ENCODE peak calls at places on chromosome 2, in five cellular contexts. One of them, this sample, is unnamed.

GRCh38 chr2:219737270-219737691 is 109.9 kb downstream of the SLC4A3 start:
- DNase-seq in spleen: no peak
- DNase-seq in tibial artery: no peak
- DNase-seq in prostate gland: no peak
- DNase-seq in cardiac muscle cell: peak; percentile 25
- DNase-seq in this sample: no peak

GRCh38 chr2:20106746-20107145 is 55.3 kb upstream of the LAPTM4A start:
- DNase-seq in tibial artery: no peak
- DNase-seq in cardiac muscle cell: peak; percentile 60
- DNase-seq in prostate gland: peak; percentile 26
- DNase-seq in spleen: no peak
- DNase-seq in this sample: no peak

GRCh38 chr2:234495076-234495800 is 1.6 kb downstream of the ARL4C start:
- DNase-seq in cardiac muscle cell: no peak
- DNase-seq in tibial artery: no peak
- DNase-seq in prostate gland: peak; percentile 18
- DNase-seq in spleen: peak; percentile 80
- DNase-seq in this sample: peak; percentile 36

GRCh38 chr2:164710252-164710633 is 89.0 kb upstream of the GRB14 start:
- DNase-seq in prostate gland: no peak
- DNase-seq in spleen: no peak
- DNase-seq in cardiac muscle cell: no peak
- DNase-seq in tibial artery: no peak
- DNase-seq in this sample: no peak

GRCh38 chr2:97645112-97645699 is 656 bp upstream of the COX5B start:
- DNase-seq in cardiac muscle cell: no peak
- DNase-seq in spleen: peak; percentile 91
- DNase-seq in prostate gland: no peak
- DNase-seq in tibial artery: peak; percentile 37
- DNase-seq in this sample: no peak

GRCh38 chr2:162694255-162694654 is 144.3 kb downstream of the KCNH7 start:
- DNase-seq in spleen: no peak
- DNase-seq in cardiac muscle cell: no peak
- DNase-seq in tibial artery: no peak
- DNase-seq in prostate gland: no peak
- DNase-seq in this sample: no peak

GRCh38 chr2:234715671-234716250 is 218.9 kb upstream of the ARL4C start:
- DNase-seq in cardiac muscle cell: no peak
- DNase-seq in spleen: no peak
- DNase-seq in prostate gland: no peak
- DNase-seq in tibial artery: no peak
- DNase-seq in this sample: no peak

GRCh38 chr2:70868970-70869369 is 33.4 kb upstream of the CD207 start:
- DNase-seq in cardiac muscle cell: no peak
- DNase-seq in spleen: no peak
- DNase-seq in tibial artery: no peak
- DNase-seq in prostate gland: no peak
- DNase-seq in this sample: no peak

GRCh38 chr2:121608967-121609366 is 40.3 kb downstream of the CLASP1 start:
- DNase-seq in prostate gland: no peak
- DNase-seq in spleen: no peak
- DNase-seq in cardiac muscle cell: no peak
- DNase-seq in tibial artery: no peak
- DNase-seq in this sample: no peak

GRCh38 chr2:106159867-106160785 is 34.0 kb downstream of the UXS1 start:
- DNase-seq in tibial artery: no peak
- DNase-seq in spleen: peak; percentile 77
- DNase-seq in prostate gland: no peak
- DNase-seq in cardiac muscle cell: no peak
- DNase-seq in this sample: peak; percentile 66

GRCh38 chr2:216773072-216773471 is 77.7 kb upstream of the IGFBP5 start:
- DNase-seq in tibial artery: no peak
- DNase-seq in spleen: no peak
- DNase-seq in cardiac muscle cell: peak; percentile 85
- DNase-seq in prostate gland: no peak
- DNase-seq in this sample: no peak

GRCh38 chr2:120243211-120243610 is 9.4 kb upstream of the RALB start:
- DNase-seq in tibial artery: no peak
- DNase-seq in spleen: peak; percentile 71
- DNase-seq in prostate gland: no peak
- DNase-seq in cardiac muscle cell: no peak
- DNase-seq in this sample: no peak

GRCh38 chr2:111669928-111670695 is 213.9 kb downstream of the ANAPC1 start:
- DNase-seq in spleen: no peak
- DNase-seq in cardiac muscle cell: no peak
- DNase-seq in prostate gland: no peak
- DNase-seq in tibial artery: no peak
- DNase-seq in this sample: peak; percentile 33
- TF ChIP-seq CTCF in spleen: no peak
- TF ChIP-seq CTCF in cardiac muscle cell: no peak
- TF ChIP-seq CTCF in prostate gland: no peak
- TF ChIP-seq CTCF in tibial artery: no peak
- TF ChIP-seq CTCF in this sample: peak; percentile 48

GRCh38 chr2:101551489-101551888 is 76.6 kb upstream of the RFX8 start:
- DNase-seq in cardiac muscle cell: no peak
- DNase-seq in spleen: no peak
- DNase-seq in prostate gland: no peak
- DNase-seq in tibial artery: no peak
- DNase-seq in this sample: no peak
- H3K9me3 ChIP-seq in cardiac muscle cell: no peaks in the 10 kb centered on the region
- H3K9me3 ChIP-seq in spleen: no peaks in the 10 kb centered on the region
- H3K9me3 ChIP-seq in prostate gland: no peaks in the 10 kb centered on the region
- H3K9me3 ChIP-seq in tibial artery: no peaks in the 10 kb centered on the region
- H3K9me3 ChIP-seq in this sample: no peaks in the 10 kb centered on the region

DNA sequence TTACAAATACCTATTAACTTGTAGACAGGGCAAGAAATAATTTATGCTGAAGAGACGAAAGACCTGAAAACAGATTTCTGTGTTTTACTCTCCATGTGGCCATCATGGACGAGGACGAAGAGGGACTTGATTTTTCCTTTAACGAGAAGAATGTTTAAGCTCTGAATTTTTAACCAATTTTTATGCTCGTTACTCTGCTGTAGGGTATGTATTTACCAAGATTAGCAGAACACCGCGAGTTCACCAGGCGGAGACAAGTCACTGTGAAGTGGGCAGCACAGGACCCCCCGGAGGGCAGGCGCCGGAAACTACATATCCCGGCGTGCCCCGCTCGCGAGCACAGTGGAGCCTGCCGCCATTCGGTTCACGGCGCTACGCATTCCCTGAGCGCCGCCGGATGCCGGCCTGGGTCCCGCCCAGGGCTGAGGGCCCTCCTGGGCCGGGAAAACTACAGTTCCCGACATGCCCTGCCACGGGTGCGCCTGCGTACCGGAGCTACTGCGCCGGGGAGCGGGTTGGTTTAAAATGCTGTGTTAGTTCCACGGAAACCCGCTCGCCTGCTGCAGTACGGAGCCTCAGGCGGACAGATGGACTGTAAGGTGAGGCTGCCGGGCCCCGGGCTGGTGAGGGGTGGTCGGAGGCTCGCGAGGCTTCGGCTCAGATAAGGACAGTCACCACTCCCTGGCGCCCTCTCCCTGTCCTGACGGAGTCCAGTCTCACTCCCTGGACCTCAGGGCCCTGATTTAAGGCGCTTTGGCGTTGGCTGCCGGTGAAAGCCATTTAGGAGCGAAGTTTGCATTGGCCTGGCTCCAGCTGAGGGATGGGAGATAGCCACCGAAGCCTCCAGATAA is at the start of gene CCDC150:
- DNase-seq in tibial artery: peak; percentile 86
- DNase-seq in spleen: peak; percentile 98
- DNase-seq in cardiac muscle cell: peak; percentile 96
- DNase-seq in prostate gland: peak; percentile 88
- DNase-seq in this sample: peak; percentile 96
- TF ChIP-seq CTCF in tibial artery: peak; percentile 14
- TF ChIP-seq CTCF in spleen: peak; percentile 4
- TF ChIP-seq CTCF in cardiac muscle cell: peak; percentile 31
- TF ChIP-seq CTCF in prostate gland: peak; percentile 29
- TF ChIP-seq CTCF in this sample: peak; percentile 26

DNA sequence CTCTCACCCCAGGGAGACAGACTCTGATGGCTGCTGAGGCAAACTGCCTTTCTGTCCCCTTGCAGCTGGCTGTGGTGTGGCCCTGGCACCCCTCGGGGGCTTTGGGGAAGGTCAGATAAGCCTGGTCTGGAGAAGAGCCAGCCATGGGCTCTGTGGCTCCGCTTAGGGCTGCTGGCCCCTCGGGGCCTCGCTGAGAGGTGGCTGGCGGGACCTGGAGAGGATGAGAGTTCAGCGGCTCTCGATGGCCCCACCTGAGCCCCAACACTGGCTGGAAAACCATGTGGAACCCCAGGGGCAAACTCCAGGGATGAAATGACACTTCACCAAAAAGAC is 56.1 kb upstream of the ASAP2 start:
- DNase-seq in spleen: peak; percentile 53
- DNase-seq in cardiac muscle cell: no peak
- DNase-seq in prostate gland: no peak
- DNase-seq in tibial artery: no peak
- DNase-seq in this sample: no peak
- H3K9me3 ChIP-seq in spleen: no peaks in the 10 kb centered on the region
- H3K9me3 ChIP-seq in cardiac muscle cell: no peaks in the 10 kb centered on the region
- H3K9me3 ChIP-seq in prostate gland: no peaks in the 10 kb centered on the region
- H3K9me3 ChIP-seq in tibial artery: no peaks in the 10 kb centered on the region
- H3K9me3 ChIP-seq in this sample: no peaks in the 10 kb centered on the region

DNA sequence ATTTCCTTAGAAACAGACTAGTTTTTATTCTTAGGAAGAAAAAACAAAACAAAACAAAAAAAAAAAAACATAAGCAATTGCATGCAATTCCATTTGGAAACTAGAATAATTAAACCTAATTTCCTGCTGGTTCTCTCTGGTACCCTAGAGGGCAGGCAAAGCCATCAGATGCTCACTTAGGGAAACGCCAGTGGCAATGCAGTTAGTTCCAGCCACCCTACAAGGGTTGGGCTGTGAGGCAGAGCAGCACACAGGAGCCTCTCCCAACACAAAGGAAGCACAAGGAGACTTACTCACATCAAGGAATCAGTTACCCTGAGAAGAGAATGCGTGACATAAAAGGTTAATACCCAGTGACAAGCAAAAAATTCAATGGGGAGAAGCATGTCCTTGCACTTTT is 28.8 kb downstream of the CCDC93 start:
- DNase-seq in prostate gland: no peak
- DNase-seq in spleen: no peak
- DNase-seq in cardiac muscle cell: no peak
- DNase-seq in tibial artery: no peak
- DNase-seq in this sample: no peak
- TF ChIP-seq CTCF in prostate gland: no peak
- TF ChIP-seq CTCF in spleen: no peak
- TF ChIP-seq CTCF in cardiac muscle cell: no peak
- TF ChIP-seq CTCF in tibial artery: no peak
- TF ChIP-seq CTCF in this sample: no peak

GRCh38 chr2:89833780-89834117 is 1142.3 kb downstream of the RPIA start:
- DNase-seq in prostate gland: no peak
- DNase-seq in cardiac muscle cell: no peak
- DNase-seq in spleen: no peak
- DNase-seq in tibial artery: no peak
- DNase-seq in this sample: no peak

GRCh38 chr2:89842180-89842908 is 1150.9 kb downstream of the RPIA start:
- DNase-seq in cardiac muscle cell: no peak
- DNase-seq in spleen: peak; percentile 70
- DNase-seq in prostate gland: no peak
- DNase-seq in tibial artery: no peak
- DNase-seq in this sample: peak; percentile 15

GRCh38 chr2:89834306-89834705 is 1142.8 kb downstream of the RPIA start:
- DNase-seq in cardiac muscle cell: no peak
- DNase-seq in prostate gland: no peak
- DNase-seq in spleen: no peak
- DNase-seq in tibial artery: no peak
- DNase-seq in this sample: no peak

GRCh38 chr2:89841476-89841840 is 1150.0 kb downstream of the RPIA start:
- DNase-seq in cardiac muscle cell: no peak
- DNase-seq in spleen: peak; percentile 57
- DNase-seq in prostate gland: no peak
- DNase-seq in tibial artery: no peak
- DNase-seq in this sample: no peak

DNA sequence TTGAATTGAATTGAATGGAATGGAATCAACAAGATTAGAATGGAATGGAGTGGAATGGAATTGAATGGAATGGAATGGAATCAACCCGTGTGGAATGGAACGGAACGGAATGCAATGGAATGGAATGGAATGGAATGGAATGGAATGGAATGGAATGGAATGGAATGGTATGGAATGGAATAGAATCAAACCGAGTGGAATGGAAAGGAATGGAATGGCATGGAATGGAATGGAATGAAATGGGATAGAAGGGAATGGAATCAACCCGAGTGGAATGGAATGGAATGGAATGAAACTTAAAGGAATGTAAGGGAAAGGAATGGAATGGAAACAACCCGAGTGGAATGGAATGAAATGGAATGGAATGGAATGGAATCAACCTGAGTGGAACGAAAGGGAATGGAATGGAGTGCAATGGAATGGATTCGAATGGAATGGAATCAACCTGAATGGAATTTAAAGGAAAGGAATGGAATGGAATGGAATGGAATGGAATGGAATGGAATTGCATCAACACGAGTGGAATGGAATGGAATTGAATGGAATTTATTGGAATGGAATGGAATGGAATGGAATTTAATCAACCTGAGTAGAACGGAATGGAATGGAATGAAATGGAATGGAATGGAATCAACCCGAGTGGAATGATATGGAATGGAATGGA is 1146.6 kb downstream of the RPIA start:
- DNase-seq in cardiac muscle cell: no peak
- DNase-seq in tibial artery: no peak
- DNase-seq in spleen: no peak
- DNase-seq in prostate gland: no peak
- DNase-seq in this sample: no peak
- H3K9me3 ChIP-seq in cardiac muscle cell: peaks cover 38% of the 10 kb centered on the region
- H3K9me3 ChIP-seq in tibial artery: no peaks in the 10 kb centered on the region
- H3K9me3 ChIP-seq in spleen: peaks cover 16% of the 10 kb centered on the region
- H3K9me3 ChIP-seq in prostate gland: no peaks in the 10 kb centered on the region
- H3K9me3 ChIP-seq in this sample: no peaks in the 10 kb centered on the region

DNA sequence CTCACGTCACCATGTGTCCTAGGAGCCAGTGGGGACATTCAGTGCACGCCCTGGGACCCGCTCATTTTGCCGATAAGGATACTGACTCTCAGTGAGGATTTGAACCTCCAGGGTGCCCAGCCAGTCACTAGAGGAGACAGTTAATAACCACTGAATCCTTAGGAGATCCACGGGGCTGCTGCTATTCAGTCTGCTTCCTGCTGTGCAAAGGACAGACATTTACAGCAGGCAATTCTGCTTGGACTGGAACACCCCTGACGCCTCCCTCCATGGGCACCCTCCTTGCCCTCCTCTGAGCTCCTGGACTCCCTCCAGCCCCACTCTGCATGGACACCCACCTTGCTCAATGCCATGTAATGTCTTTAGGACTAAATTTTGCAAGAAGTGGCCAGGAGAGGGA is 265.5 kb downstream of the EIPR1 start:
- DNase-seq in cardiac muscle cell: no peak
- DNase-seq in tibial artery: no peak
- DNase-seq in spleen: peak; percentile 37
- DNase-seq in prostate gland: no peak
- DNase-seq in this sample: no peak
- TF ChIP-seq CTCF in cardiac muscle cell: no peak
- TF ChIP-seq CTCF in tibial artery: no peak
- TF ChIP-seq CTCF in spleen: no peak
- TF ChIP-seq CTCF in prostate gland: no peak
- TF ChIP-seq CTCF in this sample: no peak

DNA sequence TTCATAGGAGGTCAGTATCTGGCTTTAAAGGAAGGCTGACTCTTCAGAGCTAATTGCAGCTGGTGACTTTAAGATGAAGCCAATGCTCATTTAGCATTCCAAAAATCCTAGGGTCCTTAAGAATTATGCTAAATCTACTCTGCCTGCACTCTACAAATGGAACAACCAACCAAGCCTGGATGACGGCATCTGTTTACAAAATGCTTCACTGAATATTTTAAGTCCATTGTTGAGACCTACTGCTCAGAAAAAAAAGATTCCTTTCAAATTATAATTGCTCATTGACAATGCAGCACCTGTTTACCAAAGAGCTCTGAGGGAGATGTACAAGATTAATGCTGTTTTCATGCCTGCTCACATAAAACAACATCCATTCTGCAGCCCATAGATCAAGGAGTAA is 31.4 kb downstream of the YWHAQ start:
- DNase-seq in prostate gland: no peak
- DNase-seq in spleen: no peak
- DNase-seq in tibial artery: no peak
- DNase-seq in cardiac muscle cell: no peak
- DNase-seq in this sample: no peak
- H3K9me3 ChIP-seq in prostate gland: no peaks in the 10 kb centered on the region
- H3K9me3 ChIP-seq in spleen: peaks cover 9% of the 10 kb centered on the region
- H3K9me3 ChIP-seq in tibial artery: no peaks in the 10 kb centered on the region
- H3K9me3 ChIP-seq in cardiac muscle cell: no peaks in the 10 kb centered on the region
- H3K9me3 ChIP-seq in this sample: peaks cover 23% of the 10 kb centered on the region